ENCODE peak calls at places on chromosomes 2 and 18, in eight cellular contexts. A is fibroblast of lung; I is body of pancreas; C is mucosa of descending colon; K is psoas muscle; Z is cardiac muscle cell; P is CD8-positive, alpha-beta memory T cell; U is heart left ventricle. S is an unnamed sample. For H3K9me3, the result is how much of the 10 kb centered on the place peaks cover.

GRCh38 chr2:162581931-162582330 is 238.0 kb downstream of the GCA start:
- DNase-seq in A (no peak), I (no peak), C (no peak), K (no peak), Z (no peak), P (no peak), U (no peak), S (no peak)

GRCh38 chr2:231167745-231168459 is 30.5 kb upstream of the ARMC9 start:
- DNase-seq in A (peak), I (no peak), C (no peak), K (no peak), Z (no peak), P (no peak), U (no peak), S (no peak)

GRCh38 chr2:236402016-236402784 is 138.0 kb upstream of the ASB18 start:
- DNase-seq in A (no peak), I (no peak), C (no peak), K (no peak), Z (no peak), P (no peak), U (no peak), S (no peak)

GRCh38 chr2:17646838-17647701 is 106.5 kb downstream of the SMC6 start:
- DNase-seq in A (no peak), I (peak), C (peak), K (no peak), Z (no peak), P (no peak), U (no peak), S (no peak)

GRCh38 chr2:3625186-3625585 is 30.3 kb downstream of the COLEC11 start:
- DNase-seq in A (no peak), I (no peak), C (no peak), K (peak), Z (no peak), P (no peak), U (no peak), S (no peak)

GRCh38 chr2:96887419-96888081 is 17.7 kb upstream of the SEMA4C start:
- DNase-seq in A (no peak), I (no peak), C (no peak), K (no peak), Z (peak), P (no peak), U (no peak), S (no peak)

GRCh38 chr2:11370377-11371098 is 26.1 kb upstream of the ROCK2 start:
- DNase-seq in A (no peak), I (peak), C (peak), K (no peak), Z (no peak), P (no peak), U (no peak), S (no peak)

GRCh38 chr2:149598014-149598395 is 10.4 kb upstream of the MMADHC start:
- DNase-seq in A (peak), I (no peak), C (no peak), K (no peak), Z (no peak), P (no peak), U (no peak), S (no peak)

GRCh38 chr2:55718165-55719008 is 24.7 kb upstream of the PNPT1 start:
- DNase-seq in A (peak), I (peak), C (peak), K (no peak), Z (peak), P (no peak), U (peak), S (peak)

GRCh38 chr2:132923787-132924186 is 253.8 kb upstream of the LYPD1 start:
- DNase-seq in A (peak), I (no peak), C (peak), K (no peak), Z (peak), P (no peak), U (peak), S (no peak)

GRCh38 chr2:191341436-191341835 is 96.2 kb downstream of the MYO1B start:
- DNase-seq in A (no peak), I (no peak), C (no peak), K (no peak), Z (no peak), P (no peak), U (no peak), S (no peak)

GRCh38 chr2:98483257-98483861 is 38.7 kb downstream of the INPP4A start:
- DNase-seq in A (no peak), I (no peak), C (no peak), K (no peak), Z (no peak), P (no peak), U (no peak), S (no peak)

DNA sequence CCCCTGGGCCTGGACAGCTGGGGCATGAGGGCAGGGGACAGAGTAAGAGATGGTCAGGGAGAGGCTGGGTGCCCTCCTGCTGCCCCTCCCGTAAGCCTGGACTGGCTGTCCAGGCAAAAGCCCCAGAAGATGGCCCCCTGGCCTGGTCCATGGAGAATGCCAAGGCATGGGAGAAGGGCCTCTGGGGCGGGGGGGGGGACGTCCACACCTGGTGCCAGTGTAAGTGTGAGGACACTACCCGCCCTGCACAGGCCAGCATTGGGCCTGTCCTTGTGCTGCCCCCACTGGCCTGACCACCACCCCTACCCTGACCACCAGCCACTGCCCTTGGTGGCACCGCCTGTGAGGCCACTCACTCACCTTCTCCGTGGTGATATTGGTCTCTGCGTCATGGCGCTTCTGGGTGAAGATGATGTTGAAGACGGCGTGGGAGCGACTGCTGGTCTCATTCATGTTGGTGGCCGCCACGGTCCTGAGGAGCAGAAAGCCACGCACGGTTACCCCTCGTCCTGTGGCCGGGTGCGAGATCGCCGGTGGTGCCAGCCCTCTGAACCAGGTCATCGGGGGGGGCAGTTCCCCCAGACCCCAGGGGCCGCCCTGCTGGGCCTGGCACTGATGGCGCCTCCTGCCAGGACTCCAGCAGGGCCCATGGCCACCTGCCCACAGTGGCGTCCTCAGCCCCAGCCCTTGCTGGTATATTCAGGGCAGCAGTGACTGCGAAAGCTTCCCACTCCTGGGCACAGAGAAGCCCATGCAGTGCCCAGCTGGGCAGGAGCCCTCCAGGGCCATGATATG is 35.2 kb downstream of the KIF1A start:
- DNase-seq in A (no peak), I (no peak), C (no peak), K (peak), Z (no peak), P (no peak), U (no peak), S (no peak)
- H3K9me3 ChIP-seq in A (under half), I (under half), C (under half), K (under half), Z (under half), P (under half), U (under half), S (under half)

GRCh38 chr2:222791946-222792649 is 68.7 kb upstream of the ACSL3 start:
- DNase-seq in A (peak), I (peak), C (no peak), K (peak), Z (no peak), P (no peak), U (peak), S (no peak)
- H3K4me3 ChIP-seq in A (no peak), I (no peak), C (no peak), K (peak), Z (no peak), P (no peak), U (no peak), S (no peak)

DNA sequence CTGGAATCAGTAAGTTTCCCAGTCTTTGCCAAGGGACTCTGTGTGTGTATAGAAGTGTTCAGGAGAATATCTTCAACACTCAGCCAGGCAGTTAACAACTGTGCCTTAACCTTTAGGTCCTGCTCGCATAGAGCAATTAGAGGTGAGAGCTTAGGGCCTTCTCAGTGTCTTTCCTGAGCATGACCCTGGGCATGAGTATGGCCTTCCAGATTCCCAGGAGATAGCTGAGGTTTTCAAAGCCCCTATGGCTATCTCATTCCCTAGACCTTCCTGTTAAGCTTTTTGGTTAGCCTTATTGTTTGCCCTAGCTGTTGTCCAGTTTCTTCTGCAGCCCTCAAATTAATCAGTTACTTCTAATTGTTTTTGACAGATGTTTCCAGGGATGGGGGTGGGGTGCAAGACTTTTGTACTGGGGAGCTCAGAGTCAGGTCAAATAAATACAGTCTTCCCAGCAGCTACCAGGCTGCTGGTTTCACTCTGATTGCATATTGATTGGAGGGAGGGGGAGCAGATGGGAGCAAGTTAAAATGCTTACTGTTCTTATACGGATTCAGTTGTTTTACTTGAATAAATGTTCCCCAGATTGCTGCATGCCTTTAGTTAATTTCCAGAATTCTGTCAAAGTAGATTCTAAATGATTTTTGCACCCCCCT is 23.1 kb downstream of the PDK1 start:
- DNase-seq in A (no peak), I (no peak), C (no peak), K (no peak), Z (no peak), P (no peak), U (no peak), S (no peak)
- H3K9me3 ChIP-seq in A (under half), I (under half), C (under half), K (under half), Z (under half), P (under half), U (under half), S (under half)

GRCh38 chr2:33246432-33246831 is 230.0 kb upstream of the RASGRP3 start:
- DNase-seq in A (no peak), I (no peak), C (no peak), K (no peak), Z (no peak), P (no peak), U (no peak), S (no peak)
- H3K4me3 ChIP-seq in A (no peak), I (no peak), C (no peak), K (no peak), Z (no peak), P (no peak), U (no peak), S (no peak)

GRCh38 chr2:52570716-52571115 is 1196.9 kb upstream of the CHAC2 start:
- DNase-seq in A (no peak), I (no peak), C (no peak), K (no peak), Z (no peak), P (no peak), U (no peak), S (no peak)
- H3K9me3 ChIP-seq in A (under half), I (under half), C (under half), K (under half), Z (under half), P (under half), U (under half), S (under half)

GRCh38 chr2:86398911-86399474 is 42.2 kb upstream of the KDM3A start:
- DNase-seq in A (no peak), I (no peak), C (no peak), K (no peak), Z (no peak), P (no peak), U (no peak), S (no peak)
- H3K4me3 ChIP-seq in A (no peak), I (no peak), C (no peak), K (no peak), Z (no peak), P (no peak), U (no peak), S (no peak)

GRCh38 chr2:16060936-16061338 is 120.6 kb downstream of the MYCN start:
- DNase-seq in A (no peak), I (no peak), C (no peak), K (no peak), Z (no peak), P (no peak), U (no peak), S (no peak)
- H3K9me3 ChIP-seq in A (under half), I (under half), C (under half), K (under half), Z (under half), P (under half), U (under half), S (under half)

DNA sequence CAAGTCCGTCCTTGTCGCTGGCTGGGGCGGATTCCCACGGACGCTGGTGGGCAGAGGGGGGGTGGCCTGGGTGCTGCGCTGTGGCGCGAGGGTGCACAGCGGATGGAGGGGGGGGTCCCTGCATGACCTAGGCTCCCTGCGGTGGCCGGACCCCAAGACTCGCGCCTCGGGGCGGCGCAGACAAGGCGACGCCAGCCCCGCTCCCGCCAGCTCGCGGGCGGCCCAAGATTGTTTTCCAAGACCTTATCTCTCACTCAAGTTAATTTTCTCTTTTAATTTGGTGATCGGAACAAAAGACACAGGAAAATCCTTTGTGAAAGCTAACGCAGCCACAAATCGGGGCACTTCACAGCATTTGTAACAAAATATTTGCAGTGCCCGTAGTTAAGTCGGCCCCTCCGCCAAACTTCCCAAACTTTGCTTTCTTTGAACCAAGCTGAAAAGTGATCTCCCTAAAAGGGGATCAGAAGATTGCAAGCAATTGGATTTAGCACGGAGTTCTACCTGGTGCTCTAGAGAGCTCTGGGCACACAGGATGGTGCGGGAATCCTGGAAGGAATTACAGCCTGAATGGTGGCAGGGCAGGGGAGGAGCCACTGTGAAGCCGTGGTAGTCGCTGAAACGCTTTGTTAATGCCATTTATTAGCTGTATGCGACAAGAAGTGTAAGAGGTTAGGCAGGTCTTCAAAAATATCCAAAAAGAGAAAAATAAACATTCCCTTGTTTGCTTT is 4.8 kb upstream of the ID2 start:
- DNase-seq in A (no peak), I (no peak), C (peak), K (no peak), Z (peak), P (no peak), U (peak), S (no peak)
- H3K4me3 ChIP-seq in A (peak), I (no peak), C (no peak), K (peak), Z (peak), P (no peak), U (peak), S (no peak)

DNA sequence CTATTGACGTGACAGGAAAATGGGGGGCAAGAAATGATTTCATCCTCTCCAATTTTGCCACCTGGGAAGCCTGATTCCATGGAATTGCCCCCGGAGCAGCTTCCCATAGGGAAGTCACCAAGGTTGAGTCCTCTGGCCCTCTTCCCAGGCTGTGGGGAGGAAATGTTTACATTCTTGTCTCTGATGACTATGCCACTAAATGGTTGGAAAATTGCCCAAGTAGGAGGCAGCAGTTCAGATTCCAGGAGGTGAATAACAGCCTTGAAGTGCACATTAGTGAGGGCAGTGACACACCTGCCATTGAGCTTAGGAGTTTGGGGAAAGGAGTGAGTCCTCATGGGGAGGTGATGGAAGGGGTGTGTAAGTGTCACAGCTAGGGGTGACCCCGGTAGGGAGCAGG is 449.2 kb upstream of the DCC start:
- DNase-seq in A (peak), I (peak), C (peak), K (no peak), Z (no peak), P (no peak), U (no peak), S (no peak)
- H3K9me3 ChIP-seq in A (under half), I (under half), C (under half), K (under half), Z (under half), P (under half), U (under half), S (under half)